ENCODE peak calls at places on chromosome 15, in six cellular contexts. I, H, P, C, Z and T are unnamed samples.

GRCh38 chr15:39499701-39500100 is 81.2 kb upstream of the THBS1 start:
- DNase-seq in I (no peak), H (no peak), P (no peak), C (no peak), Z (no peak), T (no peak)

GRCh38 chr15:99605490-99605931 is 39.7 kb downstream of the MEF2A start:
- DNase-seq in I (no peak), H (no peak), P (no peak), C (no peak), Z (no peak), T (no peak)

GRCh38 chr15:31255176-31255510 is 71.5 kb upstream of the KLF13 start:
- DNase-seq in I (no peak), H (no peak), P (no peak), C (no peak), Z (no peak), T (no peak)

GRCh38 chr15:31256385-31257265 is 70.0 kb upstream of the KLF13 start:
- DNase-seq in I (no peak), H (no peak), P (no peak), C (no peak), Z (peak), T (no peak)

GRCh38 chr15:40032125-40032839 is 6.7 kb downstream of the SRP14 start:
- DNase-seq in I (no peak), H (no peak), P (no peak), C (no peak), Z (no peak), T (peak)

GRCh38 chr15:35206060-35206675 is 121.1 kb upstream of the NANOGP8 start:
- DNase-seq in I (no peak), H (peak), P (no peak), C (peak), Z (no peak), T (no peak)

GRCh38 chr15:69842851-69843250 is 254.9 kb downstream of the TLE3 start:
- DNase-seq in I (no peak), H (no peak), P (no peak), C (no peak), Z (no peak), T (no peak)

GRCh38 chr15:101454365-101454764 is 35.1 kb downstream of the PCSK6 start:
- DNase-seq in I (no peak), H (no peak), P (no peak), C (no peak), Z (no peak), T (no peak)

GRCh38 chr15:32853667-32854066 is 135.9 kb downstream of the GREM1 start:
- DNase-seq in I (no peak), H (no peak), P (no peak), C (no peak), Z (no peak), T (no peak)

GRCh38 chr15:59413577-59413976 is 24.4 kb upstream of the FAM81A start:
- DNase-seq in I (no peak), H (no peak), P (no peak), C (no peak), Z (no peak), T (no peak)

GRCh38 chr15:57890351-57890750 is 175.2 kb downstream of the ALDH1A2 start:
- DNase-seq in I (no peak), H (no peak), P (no peak), C (no peak), Z (no peak), T (no peak)

GRCh38 chr15:52733078-52733477 is 53.9 kb upstream of the ATOSA start:
- DNase-seq in I (no peak), H (no peak), P (no peak), C (peak), Z (no peak), T (no peak)

GRCh38 chr15:55649058-55649423 is 60.9 kb upstream of the PYGO1 start:
- DNase-seq in I (no peak), H (no peak), P (no peak), C (no peak), Z (no peak), T (no peak)

GRCh38 chr15:85525755-85526154 is 145.4 kb downstream of the AKAP13 start:
- DNase-seq in I (no peak), H (no peak), P (no peak), C (no peak), Z (no peak), T (no peak)

GRCh38 chr15:73940061-73940981 is 14.1 kb downstream of the LOXL1 start:
- DNase-seq in I (no peak), H (no peak), P (no peak), C (no peak), Z (no peak), T (no peak)

GRCh38 chr15:72047020-72047419 is 70.9 kb downstream of the MYO9A start:
- DNase-seq in I (no peak), H (no peak), P (no peak), C (no peak), Z (no peak), T (no peak)

GRCh38 chr15:34366271-34367043 is 539 bp downstream of the LPCAT4 start:
- DNase-seq in I (no peak), H (peak), P (peak), C (peak), Z (peak), T (peak)

GRCh38 chr15:61644550-61644949 is 415.4 kb upstream of the RORA start:
- DNase-seq in I (no peak), H (no peak), P (no peak), C (no peak), Z (no peak), T (no peak)

GRCh38 chr15:96119734-96120133 is 210.8 kb upstream of the NR2F2 start:
- DNase-seq in I (no peak), H (no peak), P (no peak), C (no peak), Z (no peak), T (no peak)

GRCh38 chr15:25439456-25439836 is 622 bp upstream of the UBE3A start:
- DNase-seq in I (peak), H (peak), P (peak), C (peak), Z (peak), T (peak)

GRCh38 chr15:41925209-41925608 is 31.4 kb upstream of the SPTBN5 start:
- DNase-seq in I (no peak), H (no peak), P (no peak), C (no peak), Z (no peak), T (peak)
- TF ChIP-seq POLR2A in I (no peak), H (no peak), P (no peak), C (no peak), Z (no peak), T (no peak)

DNA sequence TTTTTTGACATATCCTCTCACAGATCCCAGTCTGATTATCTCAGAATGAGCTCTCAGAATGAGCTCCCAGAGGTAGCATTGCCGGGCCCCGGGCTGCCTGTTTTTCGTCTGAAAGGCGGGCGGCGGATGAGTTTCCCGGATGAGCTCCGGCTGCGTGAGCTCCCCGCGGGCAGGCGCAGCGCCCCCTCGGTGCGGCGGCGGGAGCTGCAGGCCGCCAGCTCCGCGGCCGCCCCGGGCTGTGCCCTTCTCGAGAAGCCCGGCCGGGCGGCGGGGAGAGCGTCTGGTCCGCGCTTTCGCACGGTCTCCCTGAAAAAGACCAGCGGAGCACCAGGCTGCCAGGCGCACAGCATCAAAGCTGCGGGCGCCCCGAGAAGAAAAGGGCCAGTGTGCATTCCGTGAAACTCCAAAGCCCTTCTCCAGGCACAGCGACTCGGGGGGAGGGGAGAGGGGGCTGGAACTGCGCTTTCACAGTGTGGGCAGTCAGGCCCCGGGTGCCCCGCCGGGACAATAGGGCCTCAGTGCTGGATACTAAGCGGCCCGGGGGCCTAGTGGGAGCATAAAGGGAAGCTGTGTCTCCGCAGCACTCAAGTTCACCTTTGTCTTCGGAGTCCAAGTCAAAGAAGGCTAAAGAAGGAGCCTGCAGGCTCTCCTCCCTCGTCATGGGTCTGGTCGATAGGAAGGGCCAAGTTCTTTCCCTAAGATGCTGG is 12.1 kb upstream of the SHC4 start:
- DNase-seq in I (peak), H (peak), P (peak), C (peak), Z (peak), T (peak)
- TF ChIP-seq POLR2A in I (no peak), H (peak), P (no peak), C (peak), Z (no peak), T (no peak)

GRCh38 chr15:43463998-43464397 is 29.0 kb downstream of the TP53BP1 start:
- DNase-seq in I (no peak), H (no peak), P (no peak), C (no peak), Z (no peak), T (no peak)
- TF ChIP-seq POLR2A in I (no peak), H (no peak), P (no peak), C (no peak), Z (no peak), T (no peak)

GRCh38 chr15:75043509-75044257 is 20.3 kb downstream of the PPCDC start:
- DNase-seq in I (no peak), H (peak), P (peak), C (peak), Z (peak), T (peak)
- TF ChIP-seq POLR2A in I (peak), H (no peak), P (no peak), C (no peak), Z (no peak), T (no peak)